ENCODE peak calls at places on chromosomes 4 and X, in five cellular contexts. G is OCI-LY7, N is fibroblast of lung, S is HCT116, C is heart left ventricle. H is an unnamed sample.

GRCh38 chr4:172982151-172982590 is 186.4 kb upstream of the GALNT7 start:
- DNase-seq in G (no peak), N (peak), S (peak), C (no peak), H (peak)

GRCh38 chrX:4935846-4936245 is 1222.4 kb upstream of the PRKX start:
- DNase-seq in G (peak), N (no peak), S (no peak), C (peak), H (no peak)

GRCh38 chr4:26088433-26088928 is 174.5 kb downstream of the SMIM20 start:
- DNase-seq in G (no peak), N (peak), S (no peak), C (no peak), H (peak)

GRCh38 chrX:120332394-120332793 is 21.1 kb upstream of the TMEM255A start:
- DNase-seq in G (no peak), N (no peak), S (no peak), C (no peak), H (no peak)

GRCh38 chr4:141759796-141760425 is 123.5 kb downstream of the IL15 start:
- DNase-seq in G (no peak), N (no peak), S (no peak), C (no peak), H (peak)

GRCh38 chr4:185932491-185932890 is 120.5 kb upstream of the SORBS2 start:
- DNase-seq in G (no peak), N (no peak), S (no peak), C (no peak), H (peak)

GRCh38 chrX:11321986-11322385 is 28.8 kb downstream of the AMELX start:
- DNase-seq in G (no peak), N (no peak), S (no peak), C (no peak), H (no peak)

GRCh38 chrX:57285001-57285400 is 1.5 kb upstream of the FAAH2 start:
- DNase-seq in G (no peak), N (no peak), S (no peak), C (no peak), H (no peak)

GRCh38 chr4:4859799-4860380 is 425 bp downstream of the MSX1 start:
- DNase-seq in G (no peak), N (no peak), S (no peak), C (no peak), H (no peak)

GRCh38 chr4:3399277-3400194 is 42.2 kb upstream of the HGFAC start:
- DNase-seq in G (peak), N (peak), S (peak), C (no peak), H (peak)

GRCh38 chr4:154854362-154854761 is 73.3 kb downstream of the RBM46 start:
- DNase-seq in G (no peak), N (peak), S (peak), C (no peak), H (no peak)

GRCh38 chr4:165136529-165136928 is 23.9 kb upstream of the TMEM192 start:
- DNase-seq in G (no peak), N (no peak), S (no peak), C (no peak), H (no peak)

GRCh38 chrX:9342581-9343051 is 122.2 kb upstream of the TBL1X start:
- DNase-seq in G (no peak), N (peak), S (peak), C (peak), H (peak)

GRCh38 chrX:110425222-110425621 is 66.6 kb downstream of the RTL9 start:
- DNase-seq in G (no peak), N (no peak), S (no peak), C (no peak), H (no peak)

GRCh38 chrX:140712413-140713173 is 3.0 kb downstream of the LINC00632 start:
- DNase-seq in G (no peak), N (peak), S (no peak), C (peak), H (peak)

GRCh38 chrX:132505116-132505515 is 16.3 kb upstream of the MBNL3 start:
- DNase-seq in G (no peak), N (peak), S (no peak), C (no peak), H (peak)

GRCh38 chr4:107391630-107392028 is 328.4 kb downstream of the PAPSS1 start:
- DNase-seq in G (no peak), N (no peak), S (no peak), C (no peak), H (no peak)

GRCh38 chrX:11137543-11138139 is 26.5 kb downstream of the HCCS start:
- DNase-seq in G (peak), N (peak), S (peak), C (no peak), H (peak)

GRCh38 chr4:1285790-1286553 is 3.7 kb upstream of the MAEA start:
- DNase-seq in G (peak), N (no peak), S (no peak), C (no peak), H (no peak)

GRCh38 chr4:185573651-185574199 is 38.4 kb upstream of the PDLIM3 start:
- DNase-seq in G (no peak), N (peak), S (peak), C (no peak), H (peak)

GRCh38 chr4:2472187-2472586 is 3.3 kb downstream of the RNF4 start:
- DNase-seq in G (no peak), N (peak), S (no peak), C (no peak), H (no peak)

GRCh38 chr4:125486354-125486753 is 171.6 kb downstream of the FAT4 start:
- DNase-seq in G (no peak), N (no peak), S (no peak), C (no peak), H (no peak)

GRCh38 chr4:72031868-72032619 is at the start of gene NPFFR2:
- DNase-seq in G (no peak), N (no peak), S (no peak), C (peak), H (peak)

GRCh38 chr4:134160211-134160610 is 41.4 kb downstream of the PABPC4L start:
- DNase-seq in G (no peak), N (no peak), S (no peak), C (no peak), H (no peak)

GRCh38 chr4:38681283-38682066 is 17.5 kb downstream of the KLF3 start:
- DNase-seq in G (no peak), N (peak), S (no peak), C (no peak), H (peak)

GRCh38 chrX:130098202-130098552 is 12.1 kb downstream of the ELF4 start:
- DNase-seq in G (no peak), N (no peak), S (no peak), C (no peak), H (no peak)

GRCh38 chrX:16807548-16807947 is 21.3 kb downstream of the TXLNG start:
- DNase-seq in G (no peak), N (peak), S (no peak), C (no peak), H (peak)

GRCh38 chr4:105025263-105026017 is 121.2 kb upstream of the TET2 start:
- DNase-seq in G (no peak), N (no peak), S (no peak), C (no peak), H (no peak)

GRCh38 chr4:22003878-22004277 is 55.3 kb upstream of the KCNIP4 start:
- DNase-seq in G (no peak), N (no peak), S (no peak), C (no peak), H (no peak)

GRCh38 chr4:101211146-101211553 is 136.2 kb downstream of the PPP3CA start:
- DNase-seq in G (no peak), N (peak), S (no peak), C (no peak), H (peak)

GRCh38 chr4:176939445-176939844 is 146.7 kb upstream of the VEGFC start:
- DNase-seq in G (no peak), N (peak), S (no peak), C (no peak), H (peak)

GRCh38 chrX:132480581-132481203 is 8.1 kb downstream of the MBNL3 start:
- DNase-seq in G (peak), N (peak), S (no peak), C (no peak), H (peak)

GRCh38 chrX:74924449-74925209 is 623 bp downstream of the NEXMIF start:
- DNase-seq in G (no peak), N (peak), S (no peak), C (peak), H (peak)

GRCh38 chr4:7041851-7042696 is 1.1 kb upstream of the TADA2B start:
- DNase-seq in G (no peak), N (no peak), S (no peak), C (peak), H (no peak)

GRCh38 chr4:84470204-84470785 is 28.8 kb downstream of the NKX6-1 start:
- DNase-seq in G (peak), N (no peak), S (no peak), C (no peak), H (no peak)
- TF ChIP-seq CTCF in G (peak), N (peak), S (peak), C (no peak), H (peak)

GRCh38 chr4:123093247-123093646 is 170.8 kb upstream of the NUDT6 start:
- DNase-seq in G (no peak), N (no peak), S (no peak), C (no peak), H (no peak)
- TF ChIP-seq CTCF in G (peak), N (no peak), S (peak), C (no peak), H (no peak)

GRCh38 chr4:98928505-98929340 is at the start of gene EIF4E:
- DNase-seq in G (peak), N (peak), S (peak), C (peak), H (peak)
- TF ChIP-seq CTCF in G (peak), N (no peak), S (peak), C (peak), H (no peak)

GRCh38 chr4:127501103-127501502 is 131.7 kb upstream of the INTU start:
- DNase-seq in G (no peak), N (peak), S (no peak), C (no peak), H (peak)

GRCh38 chr4:127509155-127509554 is 123.6 kb upstream of the INTU start:
- DNase-seq in G (no peak), N (peak), S (no peak), C (no peak), H (peak)

GRCh38 chr4:127506283-127506682 is 126.5 kb upstream of the INTU start:
- DNase-seq in G (no peak), N (peak), S (no peak), C (no peak), H (no peak)

GRCh38 chr4:127503111-127503510 is 129.6 kb upstream of the INTU start:
- DNase-seq in G (no peak), N (peak), S (no peak), C (no peak), H (peak)

DNA sequence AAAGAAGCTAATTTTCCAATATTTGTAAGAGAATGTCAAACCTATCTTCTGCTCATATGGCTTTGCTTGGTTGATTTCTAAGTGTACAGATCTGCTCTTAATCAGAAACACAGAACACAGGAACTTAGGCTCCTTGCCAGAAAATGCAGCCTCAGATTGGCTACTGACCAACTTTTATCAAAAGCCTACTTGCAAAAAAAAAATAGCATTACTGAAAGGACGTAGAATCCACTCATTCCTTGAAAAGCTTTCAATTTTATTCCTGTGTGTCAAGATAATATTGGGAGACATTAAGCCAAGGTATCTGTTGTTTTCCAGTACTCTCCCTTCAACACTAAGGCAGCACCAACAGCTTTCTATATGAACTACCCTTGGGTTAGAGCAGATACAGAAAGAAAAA is 127.6 kb upstream of the INTU start:
- DNase-seq in G (no peak), N (peak), S (no peak), C (peak), H (peak)
- TF ChIP-seq CTCF in G (no peak), N (no peak), S (no peak), C (no peak), H (no peak)

DNA sequence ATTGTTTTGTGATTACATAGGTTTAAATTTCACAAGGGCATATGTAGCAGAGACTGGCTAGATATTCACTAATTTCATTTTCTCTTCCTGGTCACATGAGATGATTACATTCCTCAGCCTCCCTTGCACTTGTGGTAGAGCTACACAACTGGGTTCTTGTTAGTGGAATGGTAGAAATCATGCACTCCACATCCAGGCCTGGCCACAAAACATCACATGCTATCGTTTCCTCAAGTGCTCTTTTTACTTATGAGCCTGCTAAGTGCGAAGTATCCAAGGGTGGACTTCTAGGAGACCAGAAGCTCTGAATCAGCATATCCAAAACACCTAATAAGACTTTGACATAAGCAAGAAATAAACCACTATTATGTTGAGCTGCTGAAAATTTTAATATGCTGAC is 26.4 kb upstream of the HPGDS start:
- DNase-seq in G (no peak), N (no peak), S (no peak), C (no peak), H (no peak)
- TF ChIP-seq CTCF in G (no peak), N (no peak), S (no peak), C (no peak), H (no peak)

GRCh38 chr4:80202190-80202711 is 4.9 kb downstream of the PRDM8 start:
- DNase-seq in G (peak), N (peak), S (no peak), C (peak), H (peak)
- TF ChIP-seq CTCF in G (peak), N (peak), S (peak), C (peak), H (peak)